ENCODE peak calls at places on chromosome 3, in eight cellular contexts. One of them, this sample, is unnamed.

GRCh38 chr3:186099178-186099577 is 9.7 kb downstream of the ETV5 start:
- DNase-seq in omental fat pad: no peak
- DNase-seq in CD4-positive, alpha-beta T cell: no peak
- DNase-seq in right lobe of liver: no peak
- DNase-seq in adrenal gland: peak
- DNase-seq in cardiac muscle cell: peak
- DNase-seq in AG04449: no peak
- DNase-seq in endothelial cell: no peak
- DNase-seq in this sample: peak

GRCh38 chr3:141399200-141399599 is 30.9 kb downstream of the ZBTB38 start:
- DNase-seq in omental fat pad: no peak
- DNase-seq in CD4-positive, alpha-beta T cell: no peak
- DNase-seq in right lobe of liver: no peak
- DNase-seq in adrenal gland: no peak
- DNase-seq in cardiac muscle cell: no peak
- DNase-seq in AG04449: no peak
- DNase-seq in endothelial cell: no peak
- DNase-seq in this sample: no peak

GRCh38 chr3:53238051-53238850 is 17.6 kb downstream of the TKT start:
- DNase-seq in omental fat pad: no peak
- DNase-seq in CD4-positive, alpha-beta T cell: no peak
- DNase-seq in right lobe of liver: peak
- DNase-seq in adrenal gland: peak
- DNase-seq in cardiac muscle cell: no peak
- DNase-seq in AG04449: peak
- DNase-seq in endothelial cell: no peak
- DNase-seq in this sample: no peak

GRCh38 chr3:64417816-64418215 is 192.6 kb upstream of the PRICKLE2 start:
- DNase-seq in omental fat pad: no peak
- DNase-seq in CD4-positive, alpha-beta T cell: no peak
- DNase-seq in right lobe of liver: no peak
- DNase-seq in adrenal gland: no peak
- DNase-seq in cardiac muscle cell: no peak
- DNase-seq in AG04449: no peak
- DNase-seq in endothelial cell: no peak
- DNase-seq in this sample: no peak

GRCh38 chr3:167116120-167116922 is 263.8 kb downstream of the ZBBX start:
- DNase-seq in omental fat pad: no peak
- DNase-seq in CD4-positive, alpha-beta T cell: no peak
- DNase-seq in right lobe of liver: peak
- DNase-seq in adrenal gland: no peak
- DNase-seq in cardiac muscle cell: no peak
- DNase-seq in AG04449: no peak
- DNase-seq in endothelial cell: no peak
- DNase-seq in this sample: no peak

GRCh38 chr3:183975981-183976662 is 41.6 kb downstream of the ABCC5 start:
- DNase-seq in omental fat pad: no peak
- DNase-seq in CD4-positive, alpha-beta T cell: no peak
- DNase-seq in right lobe of liver: no peak
- DNase-seq in adrenal gland: no peak
- DNase-seq in cardiac muscle cell: no peak
- DNase-seq in AG04449: no peak
- DNase-seq in endothelial cell: no peak
- DNase-seq in this sample: no peak

GRCh38 chr3:104598848-104599501 is 767.7 kb upstream of the ALCAM start:
- DNase-seq in omental fat pad: no peak
- DNase-seq in CD4-positive, alpha-beta T cell: no peak
- DNase-seq in right lobe of liver: no peak
- DNase-seq in adrenal gland: no peak
- DNase-seq in cardiac muscle cell: no peak
- DNase-seq in AG04449: no peak
- DNase-seq in endothelial cell: no peak
- DNase-seq in this sample: no peak

GRCh38 chr3:127751163-127751621 is 71.1 kb downstream of the MGLL start:
- DNase-seq in omental fat pad: no peak
- DNase-seq in CD4-positive, alpha-beta T cell: no peak
- DNase-seq in right lobe of liver: peak
- DNase-seq in adrenal gland: no peak
- DNase-seq in cardiac muscle cell: no peak
- DNase-seq in AG04449: no peak
- DNase-seq in endothelial cell: no peak
- DNase-seq in this sample: peak

GRCh38 chr3:174125267-174125844 is 727.8 kb downstream of the NLGN1 start:
- DNase-seq in omental fat pad: no peak
- DNase-seq in CD4-positive, alpha-beta T cell: no peak
- DNase-seq in right lobe of liver: no peak
- DNase-seq in adrenal gland: no peak
- DNase-seq in cardiac muscle cell: peak
- DNase-seq in AG04449: no peak
- DNase-seq in endothelial cell: peak
- DNase-seq in this sample: no peak

GRCh38 chr3:133854264-133854663 is 41.4 kb downstream of the RAB6B start:
- DNase-seq in omental fat pad: no peak
- DNase-seq in CD4-positive, alpha-beta T cell: no peak
- DNase-seq in right lobe of liver: no peak
- DNase-seq in adrenal gland: peak
- DNase-seq in cardiac muscle cell: no peak
- DNase-seq in AG04449: no peak
- DNase-seq in endothelial cell: no peak
- DNase-seq in this sample: no peak

GRCh38 chr3:39141211-39141995 is 12.0 kb downstream of the CSRNP1 start:
- DNase-seq in omental fat pad: no peak
- DNase-seq in CD4-positive, alpha-beta T cell: no peak
- DNase-seq in right lobe of liver: peak
- DNase-seq in adrenal gland: peak
- DNase-seq in cardiac muscle cell: no peak
- DNase-seq in AG04449: no peak
- DNase-seq in endothelial cell: no peak
- DNase-seq in this sample: no peak

GRCh38 chr3:101827211-101828174 is 21.8 kb upstream of the NFKBIZ start:
- DNase-seq in omental fat pad: peak
- DNase-seq in CD4-positive, alpha-beta T cell: peak
- DNase-seq in right lobe of liver: peak
- DNase-seq in adrenal gland: peak
- DNase-seq in cardiac muscle cell: peak
- DNase-seq in AG04449: no peak
- DNase-seq in endothelial cell: peak
- DNase-seq in this sample: peak

GRCh38 chr3:185402561-185402960 is 39.6 kb downstream of the MAP3K13 start:
- DNase-seq in omental fat pad: no peak
- DNase-seq in CD4-positive, alpha-beta T cell: no peak
- DNase-seq in right lobe of liver: no peak
- DNase-seq in adrenal gland: peak
- DNase-seq in cardiac muscle cell: no peak
- DNase-seq in AG04449: peak
- DNase-seq in endothelial cell: no peak
- DNase-seq in this sample: peak

GRCh38 chr3:147378186-147378503 is 28.2 kb downstream of the ZIC4 start:
- DNase-seq in omental fat pad: no peak
- DNase-seq in CD4-positive, alpha-beta T cell: no peak
- DNase-seq in right lobe of liver: no peak
- DNase-seq in adrenal gland: no peak
- DNase-seq in cardiac muscle cell: no peak
- DNase-seq in AG04449: no peak
- DNase-seq in endothelial cell: no peak
- DNase-seq in this sample: no peak

GRCh38 chr3:189621948-189622603 is 9.1 kb upstream of the TP63 start:
- DNase-seq in omental fat pad: peak
- DNase-seq in CD4-positive, alpha-beta T cell: no peak
- DNase-seq in right lobe of liver: no peak
- DNase-seq in adrenal gland: no peak
- DNase-seq in cardiac muscle cell: no peak
- DNase-seq in AG04449: no peak
- DNase-seq in endothelial cell: no peak
- DNase-seq in this sample: no peak

GRCh38 chr3:195892355-195893120 is 15.8 kb downstream of the TNK2 start:
- DNase-seq in omental fat pad: no peak
- DNase-seq in CD4-positive, alpha-beta T cell: no peak
- DNase-seq in right lobe of liver: peak
- DNase-seq in adrenal gland: peak
- DNase-seq in cardiac muscle cell: peak
- DNase-seq in AG04449: no peak
- DNase-seq in endothelial cell: no peak
- DNase-seq in this sample: no peak

GRCh38 chr3:193452338-193452737 is 73.8 kb upstream of the ATP13A5 start:
- DNase-seq in omental fat pad: no peak
- DNase-seq in CD4-positive, alpha-beta T cell: no peak
- DNase-seq in right lobe of liver: no peak
- DNase-seq in adrenal gland: no peak
- DNase-seq in cardiac muscle cell: peak
- DNase-seq in AG04449: no peak
- DNase-seq in endothelial cell: no peak
- DNase-seq in this sample: no peak

GRCh38 chr3:72042397-72043211 is 257.7 kb upstream of the PROK2 start:
- DNase-seq in omental fat pad: no peak
- DNase-seq in CD4-positive, alpha-beta T cell: no peak
- DNase-seq in right lobe of liver: no peak
- DNase-seq in adrenal gland: no peak
- DNase-seq in cardiac muscle cell: no peak
- DNase-seq in AG04449: peak
- DNase-seq in endothelial cell: no peak
- DNase-seq in this sample: no peak

GRCh38 chr3:133127381-133127780 is 89.2 kb downstream of the TMEM108 start:
- DNase-seq in omental fat pad: no peak
- DNase-seq in CD4-positive, alpha-beta T cell: no peak
- DNase-seq in right lobe of liver: no peak
- DNase-seq in adrenal gland: no peak
- DNase-seq in cardiac muscle cell: no peak
- DNase-seq in AG04449: no peak
- DNase-seq in endothelial cell: no peak
- DNase-seq in this sample: no peak

GRCh38 chr3:69403406-69403934 is 17.6 kb upstream of the FRMD4B start:
- DNase-seq in omental fat pad: no peak
- DNase-seq in CD4-positive, alpha-beta T cell: no peak
- DNase-seq in right lobe of liver: no peak
- DNase-seq in adrenal gland: no peak
- DNase-seq in cardiac muscle cell: no peak
- DNase-seq in AG04449: no peak
- DNase-seq in endothelial cell: no peak
- DNase-seq in this sample: no peak

GRCh38 chr3:114454592-114455251 is 160.9 kb downstream of the TIGIT start:
- DNase-seq in omental fat pad: no peak
- DNase-seq in CD4-positive, alpha-beta T cell: no peak
- DNase-seq in right lobe of liver: no peak
- DNase-seq in adrenal gland: peak
- DNase-seq in cardiac muscle cell: peak
- DNase-seq in AG04449: no peak
- DNase-seq in endothelial cell: no peak
- DNase-seq in this sample: peak
- TF ChIP-seq CTCF in omental fat pad: no peak
- TF ChIP-seq CTCF in CD4-positive, alpha-beta T cell: no peak
- TF ChIP-seq CTCF in right lobe of liver: no peak
- TF ChIP-seq CTCF in adrenal gland: no peak
- TF ChIP-seq CTCF in cardiac muscle cell: no peak
- TF ChIP-seq CTCF in AG04449: no peak
- TF ChIP-seq CTCF in endothelial cell: no peak
- TF ChIP-seq CTCF in this sample: no peak

DNA sequence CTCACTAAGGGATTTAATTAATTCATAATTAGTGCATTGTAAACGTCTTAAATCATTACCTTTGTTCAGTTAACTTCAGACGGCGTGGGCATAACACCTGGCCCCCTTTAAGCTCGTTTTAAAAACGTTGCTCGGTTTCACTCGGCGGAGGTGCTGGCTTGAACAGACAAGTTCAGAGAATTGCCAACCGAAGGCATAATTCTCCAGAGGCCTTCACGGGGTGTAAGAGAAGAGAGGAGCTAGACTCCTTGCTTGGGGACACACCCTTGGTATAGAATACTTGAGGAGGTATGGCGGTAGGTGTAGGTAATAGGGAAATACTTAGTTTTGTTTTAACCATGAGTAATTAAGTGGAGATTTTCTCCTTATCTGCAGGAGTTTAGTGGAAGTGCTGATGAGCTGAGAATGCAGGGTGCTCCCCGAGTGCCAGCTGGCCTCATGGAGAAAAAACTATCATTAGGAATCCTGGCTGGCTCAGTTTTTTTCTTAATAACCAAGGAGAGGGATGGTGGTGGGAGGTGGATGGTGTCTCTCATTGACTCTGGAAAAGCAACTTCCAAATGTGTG is 947 bp downstream of the FBXL2 start:
- DNase-seq in omental fat pad: no peak
- DNase-seq in CD4-positive, alpha-beta T cell: no peak
- DNase-seq in right lobe of liver: no peak
- DNase-seq in adrenal gland: no peak
- DNase-seq in cardiac muscle cell: peak
- DNase-seq in AG04449: no peak
- DNase-seq in endothelial cell: no peak
- DNase-seq in this sample: no peak
- TF ChIP-seq CTCF in omental fat pad: no peak
- TF ChIP-seq CTCF in CD4-positive, alpha-beta T cell: no peak
- TF ChIP-seq CTCF in right lobe of liver: no peak
- TF ChIP-seq CTCF in adrenal gland: no peak
- TF ChIP-seq CTCF in cardiac muscle cell: no peak
- TF ChIP-seq CTCF in AG04449: no peak
- TF ChIP-seq CTCF in endothelial cell: no peak
- TF ChIP-seq CTCF in this sample: no peak

GRCh38 chr3:33798113-33798417 is 365 bp upstream of the PDCD6IP start:
- DNase-seq in omental fat pad: no peak
- DNase-seq in CD4-positive, alpha-beta T cell: no peak
- DNase-seq in right lobe of liver: no peak
- DNase-seq in adrenal gland: peak
- DNase-seq in cardiac muscle cell: no peak
- DNase-seq in AG04449: no peak
- DNase-seq in endothelial cell: no peak
- DNase-seq in this sample: no peak

GRCh38 chr3:33796137-33796536 is 2.3 kb upstream of the PDCD6IP start:
- DNase-seq in omental fat pad: no peak
- DNase-seq in CD4-positive, alpha-beta T cell: no peak
- DNase-seq in right lobe of liver: no peak
- DNase-seq in adrenal gland: no peak
- DNase-seq in cardiac muscle cell: no peak
- DNase-seq in AG04449: no peak
- DNase-seq in endothelial cell: no peak
- DNase-seq in this sample: no peak

GRCh38 chr3:33799202-33799551 is 747 bp downstream of the PDCD6IP start:
- DNase-seq in omental fat pad: no peak
- DNase-seq in CD4-positive, alpha-beta T cell: no peak
- DNase-seq in right lobe of liver: no peak
- DNase-seq in adrenal gland: no peak
- DNase-seq in cardiac muscle cell: no peak
- DNase-seq in AG04449: no peak
- DNase-seq in endothelial cell: no peak
- DNase-seq in this sample: no peak

GRCh38 chr3:33803252-33803651 is 4.8 kb downstream of the PDCD6IP start:
- DNase-seq in omental fat pad: no peak
- DNase-seq in CD4-positive, alpha-beta T cell: no peak
- DNase-seq in right lobe of liver: no peak
- DNase-seq in adrenal gland: no peak
- DNase-seq in cardiac muscle cell: no peak
- DNase-seq in AG04449: no peak
- DNase-seq in endothelial cell: no peak
- DNase-seq in this sample: no peak

GRCh38 chr3:33798418-33799201 is at the start of gene PDCD6IP:
- DNase-seq in omental fat pad: peak
- DNase-seq in CD4-positive, alpha-beta T cell: peak
- DNase-seq in right lobe of liver: peak
- DNase-seq in adrenal gland: peak
- DNase-seq in cardiac muscle cell: peak
- DNase-seq in AG04449: peak
- DNase-seq in endothelial cell: peak
- DNase-seq in this sample: peak
- TF ChIP-seq CTCF in omental fat pad: no peak
- TF ChIP-seq CTCF in CD4-positive, alpha-beta T cell: peak
- TF ChIP-seq CTCF in right lobe of liver: no peak
- TF ChIP-seq CTCF in adrenal gland: no peak
- TF ChIP-seq CTCF in cardiac muscle cell: peak
- TF ChIP-seq CTCF in AG04449: peak
- TF ChIP-seq CTCF in endothelial cell: no peak
- TF ChIP-seq CTCF in this sample: no peak

GRCh38 chr3:123066599-123066895 is 278 bp upstream of the PDIA5 start:
- DNase-seq in omental fat pad: no peak
- DNase-seq in CD4-positive, alpha-beta T cell: no peak
- DNase-seq in right lobe of liver: no peak
- DNase-seq in adrenal gland: no peak
- DNase-seq in cardiac muscle cell: no peak
- DNase-seq in AG04449: no peak
- DNase-seq in endothelial cell: no peak
- DNase-seq in this sample: no peak
- TF ChIP-seq CTCF in omental fat pad: no peak
- TF ChIP-seq CTCF in CD4-positive, alpha-beta T cell: no peak
- TF ChIP-seq CTCF in right lobe of liver: no peak
- TF ChIP-seq CTCF in adrenal gland: no peak
- TF ChIP-seq CTCF in cardiac muscle cell: no peak
- TF ChIP-seq CTCF in AG04449: no peak
- TF ChIP-seq CTCF in endothelial cell: no peak
- TF ChIP-seq CTCF in this sample: no peak